ENCODE peak calls at places on chromosomes 7 and 10, in four cellular contexts. N, K, Y and M are unnamed samples.

GRCh38 chr10:31197886-31198285 is 121.1 kb upstream of the ZEB1 start:
- DNase-seq in K (no peak), Y (peak; percentile 78), N (no peak), M (no peak)

GRCh38 chr10:132059760-132060508 is 5.8 kb upstream of the JAKMIP3 start:
- DNase-seq in Y (no peak), K (no peak), N (no peak), M (no peak)

GRCh38 chr7:137981668-137982067 is 20.2 kb downstream of the CREB3L2 start:
- DNase-seq in Y (no peak), K (no peak), N (no peak), M (no peak)

GRCh38 chr10:108812296-108812695 is 1111.0 kb downstream of the XPNPEP1 start:
- DNase-seq in Y (no peak), N (no peak), K (no peak), M (no peak)

GRCh38 chr10:22655312-22655973 is 58.9 kb downstream of the PIP4K2A start:
- DNase-seq in Y (peak; percentile 92), K (no peak), N (peak; percentile 14), M (no peak)

GRCh38 chr7:142451346-142451745 is 193.5 kb upstream of the PRSS58 start:
- DNase-seq in K (no peak), Y (no peak), N (no peak), M (no peak)

GRCh38 chr10:21497177-21497807 is 28.2 kb downstream of the SKIDA1 start:
- DNase-seq in K (no peak), N (peak; percentile 96), Y (peak; percentile 62), M (peak; percentile 82)

GRCh38 chr7:106542550-106543220 is 118.3 kb downstream of the CCDC71L start:
- DNase-seq in N (peak; percentile 25), Y (peak; percentile 89), K (peak; percentile 38), M (peak; percentile 77)

GRCh38 chr7:1679966-1680730 is 10.1 kb downstream of the ELFN1 start:
- DNase-seq in K (no peak), N (no peak), Y (no peak), M (no peak)

GRCh38 chr7:42566981-42567510 is 330.0 kb upstream of the GLI3 start:
- DNase-seq in N (no peak), K (no peak), Y (no peak), M (no peak)

GRCh38 chr7:20085086-20085485 is 132.1 kb downstream of the MACC1 start:
- DNase-seq in K (no peak), Y (no peak), N (no peak), M (no peak)

GRCh38 chr10:10833955-10834354 is 183.7 kb upstream of the CELF2 start:
- DNase-seq in Y (no peak), N (no peak), K (no peak), M (no peak)

GRCh38 chr10:121942749-121943148 is 14.9 kb upstream of the ATE1 start:
- DNase-seq in Y (peak; percentile 94), K (no peak), N (no peak), M (no peak)

GRCh38 chr10:69863580-69863979 is 61.9 kb downstream of the COL13A1 start:
- DNase-seq in N (no peak), K (no peak), Y (peak; percentile 77), M (no peak)

GRCh38 chr7:41758321-41758720 is 55.4 kb upstream of the INHBA start:
- DNase-seq in N (no peak), K (no peak), Y (no peak), M (no peak)

GRCh38 chr10:19815478-19816419 is 483 bp upstream of the PLXDC2 start:
- DNase-seq in K (peak; percentile 57), N (no peak), Y (peak; percentile 56), M (no peak)

GRCh38 chr7:138735399-138735798 is 34.2 kb upstream of the SVOPL start:
- DNase-seq in K (no peak), Y (no peak), N (no peak), M (no peak)

GRCh38 chr7:98831641-98832221 is 38.1 kb downstream of the TMEM130 start:
- DNase-seq in N (no peak), K (no peak), Y (peak; percentile 27), M (no peak)

GRCh38 chr10:34403512-34403911 is 411.6 kb downstream of the PARD3 start:
- DNase-seq in Y (peak; percentile 85), K (no peak), N (no peak), M (no peak)

GRCh38 chr7:29839302-29839701 is 33.0 kb downstream of the WIPF3 start:
- DNase-seq in Y (peak; percentile 66), N (peak; percentile 16), K (no peak), M (no peak)

GRCh38 chr10:77837248-77837924 is 89.2 kb downstream of the DLG5 start:
- DNase-seq in N (no peak), K (no peak), Y (peak; percentile 78), M (no peak)

GRCh38 chr10:77482072-77482471 is 155.5 kb downstream of the KCNMA1 start:
- DNase-seq in N (no peak), Y (no peak), K (no peak), M (no peak)

GRCh38 chr7:87328281-87328680 is 17.2 kb upstream of the CROT start:
- DNase-seq in N (no peak), Y (peak; percentile 39), K (no peak), M (peak; percentile 68)

GRCh38 chr7:100852048-100852872 is at the start of gene SLC12A9:
- DNase-seq in K (no peak), N (peak; percentile 98), Y (peak; percentile 85), M (peak; percentile 81)

GRCh38 chr7:157615852-157616251 is 279.0 kb downstream of the DNAJB6 start:
- DNase-seq in N (no peak), K (no peak), Y (no peak), M (no peak)

GRCh38 chr7:503575-504111 is 16.0 kb downstream of the PDGFA start:
- DNase-seq in Y (no peak), K (no peak), N (peak; percentile 66), M (no peak)

GRCh38 chr10:112678581-112678980 is 231.6 kb downstream of the VTI1A start:
- DNase-seq in Y (no peak), K (no peak), N (no peak), M (no peak)

GRCh38 chr10:48358162-48358561 is 51.7 kb downstream of the MAPK8 start:
- DNase-seq in K (no peak), Y (no peak), N (no peak), M (no peak)

GRCh38 chr7:68409851-68410250 is 1188.4 kb upstream of the AUTS2 start:
- DNase-seq in N (no peak), Y (no peak), K (no peak), M (no peak)

GRCh38 chr7:155804897-155805825 is 7.1 kb downstream of the SHH start:
- DNase-seq in K (no peak), N (peak; percentile 91), Y (peak; percentile 65), M (no peak)

GRCh38 chr10:50561266-50561665 is 62.5 kb downstream of the SGMS1 start:
- DNase-seq in N (no peak), Y (peak; percentile 97), K (no peak), M (no peak)

GRCh38 chr10:122492955-122493597 is 31.7 kb downstream of the HTRA1 start:
- DNase-seq in Y (peak; percentile 56), K (no peak), N (no peak), M (no peak)

GRCh38 chr10:32332299-32332750 is 14.6 kb downstream of the EPC1 start:
- DNase-seq in K (no peak), N (no peak), Y (peak; percentile 25), M (no peak)

GRCh38 chr10:24382596-24382978 is 173.6 kb downstream of the KIAA1217 start:
- DNase-seq in N (no peak), Y (no peak), K (no peak), M (no peak)

GRCh38 chr7:135758531-135758932 is 9.9 kb upstream of the FAM180A start:
- DNase-seq in K (no peak), N (no peak), Y (peak; percentile 34), M (no peak)
- TF ChIP-seq CEBPB in K (no peak), N (no peak), Y (no peak), M (no peak)

GRCh38 chr7:17646181-17646956 is 293.9 kb downstream of the SNX13 start:
- DNase-seq in K (no peak), Y (peak; percentile 66), N (no peak), M (no peak)

GRCh38 chr7:17645500-17645899 is 294.8 kb downstream of the SNX13 start:
- DNase-seq in N (no peak), K (no peak), Y (no peak), M (no peak)

GRCh38 chr7:17638727-17639126 is 301.6 kb downstream of the SNX13 start:
- DNase-seq in K (no peak), Y (peak; percentile 16), N (no peak), M (no peak)

GRCh38 chr7:17640730-17641377 is 299.4 kb downstream of the SNX13 start:
- DNase-seq in K (no peak), N (peak; percentile 18), Y (peak; percentile 31), M (peak; percentile 46)
- TF ChIP-seq CEBPB in K (no peak), N (no peak), Y (no peak), M (no peak)

DNA sequence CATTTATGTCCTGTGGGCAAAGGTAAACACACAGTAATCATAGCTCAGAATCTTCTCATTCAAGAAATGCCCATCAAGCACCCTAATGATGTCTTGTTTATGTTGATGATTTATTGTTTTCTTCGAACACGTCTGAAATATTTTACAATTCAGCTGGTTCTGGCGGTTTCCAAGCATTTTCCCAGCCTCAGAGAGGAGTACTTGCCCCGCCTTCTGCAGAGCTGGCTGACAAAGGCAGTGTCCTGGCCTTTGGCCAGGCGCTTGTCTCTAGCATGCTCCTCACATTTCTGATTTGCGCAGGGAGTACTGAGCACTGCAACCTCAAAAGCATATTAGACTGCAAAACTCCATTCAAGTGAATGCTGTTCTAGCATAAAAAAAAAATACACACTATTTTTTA is 314.2 kb upstream of the GNAI1 start:
- DNase-seq in N (no peak), K (no peak), Y (peak; percentile 85), M (no peak)
- TF ChIP-seq CEBPB in N (no peak), K (no peak), Y (no peak), M (no peak)

DNA sequence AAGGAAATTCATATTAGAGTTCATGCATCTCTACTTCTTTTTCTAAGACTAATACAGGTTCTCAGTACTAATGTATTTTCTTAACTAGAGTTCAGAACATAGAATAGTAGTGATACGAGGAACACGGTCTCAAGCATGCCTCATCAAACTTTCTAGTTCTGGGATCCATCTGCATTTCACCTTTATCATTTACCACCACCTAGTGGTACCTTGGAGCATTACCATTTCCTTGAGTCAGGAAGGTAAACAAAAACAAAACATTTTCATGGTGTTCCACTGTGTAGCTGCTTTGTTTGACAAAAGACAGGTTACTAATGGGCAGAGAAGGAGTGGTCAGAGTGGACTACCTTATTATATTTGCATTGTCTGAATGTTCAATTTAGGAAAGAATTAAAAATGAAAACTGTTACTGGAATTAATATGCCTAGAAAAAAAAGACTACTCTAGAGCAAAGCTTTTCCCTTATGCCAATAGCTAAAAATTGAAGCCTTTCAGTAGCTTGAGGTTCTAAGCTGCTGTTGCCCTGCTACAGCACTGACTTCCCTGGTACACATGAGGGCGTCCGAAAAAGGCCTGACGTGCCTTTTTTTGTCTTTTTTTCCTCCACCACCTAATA is 44.5 kb downstream of the STARD3NL start:
- DNase-seq in K (no peak), Y (peak; percentile 62), N (peak; percentile 48), M (peak; percentile 34)
- TF ChIP-seq CEBPB in K (no peak), Y (no peak), N (no peak), M (no peak)

DNA sequence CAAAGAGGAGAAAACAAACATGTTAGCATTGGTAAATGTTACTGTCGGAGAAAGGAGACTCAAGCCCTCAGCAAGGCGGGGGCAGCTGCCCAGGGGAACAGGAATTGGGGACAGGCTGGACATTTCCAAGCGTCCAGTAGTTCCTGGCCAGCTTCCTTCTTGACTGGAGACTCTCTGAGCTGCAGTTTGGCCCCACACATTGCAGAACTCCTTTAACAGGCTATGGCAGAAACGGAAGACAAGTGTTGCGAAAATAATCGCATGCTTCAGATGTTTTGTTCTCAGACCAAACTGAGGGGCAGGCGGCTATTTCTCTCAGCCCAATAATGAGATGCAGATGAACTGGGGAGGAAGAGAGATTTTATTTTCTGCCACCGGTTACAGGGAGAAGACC is 88.1 kb upstream of the PFKP start:
- DNase-seq in N (no peak), Y (peak; percentile 27), K (no peak), M (no peak)
- TF ChIP-seq CEBPB in N (no peak), Y (peak; percentile 34), K (no peak), M (no peak)